ENCODE peak calls at places on chromosome 3, in five cellular contexts. One of them, this sample, is unnamed. For H3K4me1 and H3K9me3, the result is how much of the 10 kb centered on the place peaks cover.

GRCh38 chr3:101637461-101637860 is 39.5 kb downstream of the ZBTB11 start:
- DNase-seq in cardiac muscle cell: no peak
- DNase-seq in ovary: no peak
- DNase-seq in tibial artery: no peak
- DNase-seq in A549: no peak
- DNase-seq in this sample: no peak

GRCh38 chr3:132444333-132444732 is 27.0 kb downstream of the DNAJC13 start:
- DNase-seq in cardiac muscle cell: no peak
- DNase-seq in ovary: no peak
- DNase-seq in tibial artery: no peak
- DNase-seq in A549: no peak
- DNase-seq in this sample: no peak

GRCh38 chr3:145898487-145898886 is 262.5 kb downstream of the PLOD2 start:
- DNase-seq in cardiac muscle cell: peak
- DNase-seq in ovary: no peak
- DNase-seq in tibial artery: no peak
- DNase-seq in A549: no peak
- DNase-seq in this sample: no peak

GRCh38 chr3:169171739-169172138 is 491.8 kb downstream of the MECOM start:
- DNase-seq in cardiac muscle cell: peak
- DNase-seq in ovary: no peak
- DNase-seq in tibial artery: no peak
- DNase-seq in A549: no peak
- DNase-seq in this sample: no peak

GRCh38 chr3:11784962-11785361 is 61.7 kb downstream of the TAMM41 start:
- DNase-seq in cardiac muscle cell: no peak
- DNase-seq in ovary: no peak
- DNase-seq in tibial artery: no peak
- DNase-seq in A549: no peak
- DNase-seq in this sample: peak

GRCh38 chr3:32961189-32961715 is 9.8 kb downstream of the CCR4 start:
- DNase-seq in cardiac muscle cell: no peak
- DNase-seq in ovary: no peak
- DNase-seq in tibial artery: no peak
- DNase-seq in A549: no peak
- DNase-seq in this sample: peak

GRCh38 chr3:193377591-193377990 is 962 bp downstream of the ATP13A5 start:
- DNase-seq in cardiac muscle cell: no peak
- DNase-seq in ovary: no peak
- DNase-seq in tibial artery: no peak
- DNase-seq in A549: no peak
- DNase-seq in this sample: no peak

GRCh38 chr3:46266598-46266997 is 24.3 kb downstream of the CCR3 start:
- DNase-seq in cardiac muscle cell: no peak
- DNase-seq in ovary: no peak
- DNase-seq in tibial artery: no peak
- DNase-seq in A549: no peak
- DNase-seq in this sample: no peak

GRCh38 chr3:176789281-176789705 is 408.0 kb downstream of the TBL1XR1 start:
- DNase-seq in cardiac muscle cell: no peak
- DNase-seq in ovary: no peak
- DNase-seq in tibial artery: no peak
- DNase-seq in A549: no peak
- DNase-seq in this sample: no peak

GRCh38 chr3:153463895-153464294 is 301.9 kb downstream of the RAP2B start:
- DNase-seq in cardiac muscle cell: no peak
- DNase-seq in ovary: no peak
- DNase-seq in tibial artery: no peak
- DNase-seq in A549: no peak
- DNase-seq in this sample: no peak

GRCh38 chr3:35673017-35673416 is 33.7 kb downstream of the ARPP21 start:
- DNase-seq in cardiac muscle cell: no peak
- DNase-seq in ovary: no peak
- DNase-seq in tibial artery: no peak
- DNase-seq in A549: no peak
- DNase-seq in this sample: no peak

GRCh38 chr3:97432914-97433313 is 331.6 kb upstream of the ARL6 start:
- DNase-seq in cardiac muscle cell: no peak
- DNase-seq in ovary: no peak
- DNase-seq in tibial artery: no peak
- DNase-seq in A549: no peak
- DNase-seq in this sample: no peak

GRCh38 chr3:104810896-104811295 is 555.8 kb upstream of the ALCAM start:
- DNase-seq in cardiac muscle cell: no peak
- DNase-seq in ovary: no peak
- DNase-seq in tibial artery: no peak
- DNase-seq in A549: no peak
- DNase-seq in this sample: no peak

GRCh38 chr3:31895471-31895870 is 85.6 kb downstream of the OSBPL10 start:
- DNase-seq in cardiac muscle cell: no peak
- DNase-seq in ovary: no peak
- DNase-seq in tibial artery: no peak
- DNase-seq in A549: no peak
- DNase-seq in this sample: no peak

GRCh38 chr3:123285931-123286307 is 84.2 kb downstream of the SEC22A start:
- DNase-seq in cardiac muscle cell: no peak
- DNase-seq in ovary: no peak
- DNase-seq in tibial artery: no peak
- DNase-seq in A549: no peak
- DNase-seq in this sample: no peak

GRCh38 chr3:89268059-89268458 is 160.6 kb downstream of the EPHA3 start:
- DNase-seq in cardiac muscle cell: no peak
- DNase-seq in ovary: no peak
- DNase-seq in tibial artery: no peak
- DNase-seq in A549: no peak
- DNase-seq in this sample: no peak

GRCh38 chr3:80550154-80550553 is 782.4 kb upstream of the ROBO1 start:
- DNase-seq in cardiac muscle cell: no peak
- DNase-seq in ovary: no peak
- DNase-seq in tibial artery: no peak
- DNase-seq in A549: no peak
- DNase-seq in this sample: no peak

GRCh38 chr3:178263236-178263916 is 272.9 kb upstream of the KCNMB2 start:
- DNase-seq in cardiac muscle cell: peak
- DNase-seq in ovary: no peak
- DNase-seq in tibial artery: no peak
- DNase-seq in A549: no peak
- DNase-seq in this sample: no peak

GRCh38 chr3:142180761-142181362 is 31.5 kb upstream of the TFDP2 start:
- DNase-seq in cardiac muscle cell: peak
- DNase-seq in ovary: peak
- DNase-seq in tibial artery: no peak
- DNase-seq in A549: peak
- DNase-seq in this sample: peak

GRCh38 chr3:134309987-134310700 is 59.5 kb upstream of the RYK start:
- DNase-seq in cardiac muscle cell: no peak
- DNase-seq in ovary: no peak
- DNase-seq in tibial artery: no peak
- DNase-seq in A549: no peak
- DNase-seq in this sample: no peak

GRCh38 chr3:69838217-69838616 is 99.0 kb downstream of the MITF start:
- DNase-seq in cardiac muscle cell: peak
- DNase-seq in ovary: no peak
- DNase-seq in tibial artery: no peak
- DNase-seq in A549: no peak
- DNase-seq in this sample: no peak

GRCh38 chr3:120983321-120983665 is 75.3 kb downstream of the STXBP5L start:
- DNase-seq in cardiac muscle cell: no peak
- DNase-seq in ovary: no peak
- DNase-seq in tibial artery: no peak
- DNase-seq in A549: no peak
- DNase-seq in this sample: no peak

GRCh38 chr3:123346041-123346440 is 102.8 kb downstream of the ADCY5 start:
- DNase-seq in cardiac muscle cell: no peak
- DNase-seq in ovary: no peak
- DNase-seq in tibial artery: peak
- DNase-seq in A549: no peak
- DNase-seq in this sample: no peak

GRCh38 chr3:190773948-190774347 is 88.5 kb downstream of the GMNC start:
- DNase-seq in cardiac muscle cell: no peak
- DNase-seq in ovary: no peak
- DNase-seq in tibial artery: no peak
- DNase-seq in A549: no peak
- DNase-seq in this sample: no peak

GRCh38 chr3:5195605-5196004 is 8.1 kb downstream of the EDEM1 start:
- DNase-seq in cardiac muscle cell: no peak
- DNase-seq in ovary: no peak
- DNase-seq in tibial artery: no peak
- DNase-seq in A549: no peak
- DNase-seq in this sample: peak

GRCh38 chr3:157738441-157738840 is 235.2 kb upstream of the VEPH1 start:
- DNase-seq in cardiac muscle cell: no peak
- DNase-seq in ovary: no peak
- DNase-seq in tibial artery: no peak
- DNase-seq in A549: no peak
- DNase-seq in this sample: no peak

GRCh38 chr3:135930243-135930642 is 35.3 kb upstream of the PPP2R3A start:
- DNase-seq in cardiac muscle cell: no peak
- DNase-seq in ovary: no peak
- DNase-seq in tibial artery: no peak
- DNase-seq in A549: no peak
- DNase-seq in this sample: no peak

GRCh38 chr3:54126551-54126950 is 4.2 kb downstream of the CACNA2D3 start:
- DNase-seq in cardiac muscle cell: no peak
- DNase-seq in ovary: no peak
- DNase-seq in tibial artery: no peak
- DNase-seq in A549: no peak
- DNase-seq in this sample: no peak

GRCh38 chr3:197802505-197803459 is 11.7 kb downstream of the LRCH3 start:
- DNase-seq in cardiac muscle cell: no peak
- DNase-seq in ovary: no peak
- DNase-seq in tibial artery: no peak
- DNase-seq in A549: no peak
- DNase-seq in this sample: peak

GRCh38 chr3:30658328-30659052 is 52.1 kb downstream of the TGFBR2 start:
- DNase-seq in cardiac muscle cell: peak
- DNase-seq in ovary: no peak
- DNase-seq in tibial artery: no peak
- DNase-seq in A549: no peak
- DNase-seq in this sample: peak

GRCh38 chr3:77323616-77324015 is 283.7 kb downstream of the ROBO2 start:
- DNase-seq in cardiac muscle cell: no peak
- DNase-seq in ovary: no peak
- DNase-seq in tibial artery: no peak
- DNase-seq in A549: no peak
- DNase-seq in this sample: no peak

GRCh38 chr3:42043116-42043796 is 47.9 kb upstream of the TRAK1 start:
- DNase-seq in cardiac muscle cell: peak
- DNase-seq in ovary: no peak
- DNase-seq in tibial artery: no peak
- DNase-seq in A549: no peak
- DNase-seq in this sample: no peak

GRCh38 chr3:114178770-114179368 is at the start of gene DRD3:
- DNase-seq in cardiac muscle cell: peak
- DNase-seq in ovary: no peak
- DNase-seq in tibial artery: no peak
- DNase-seq in A549: no peak
- DNase-seq in this sample: no peak

GRCh38 chr3:191492601-191493000 is 31.6 kb downstream of the PYDC2 start:
- DNase-seq in cardiac muscle cell: peak
- DNase-seq in ovary: no peak
- DNase-seq in tibial artery: no peak
- DNase-seq in A549: no peak
- DNase-seq in this sample: no peak

GRCh38 chr3:81214626-81215025 is 546.8 kb downstream of the GBE1 start:
- DNase-seq in cardiac muscle cell: no peak
- DNase-seq in ovary: no peak
- DNase-seq in tibial artery: no peak
- DNase-seq in A549: no peak
- DNase-seq in this sample: no peak

GRCh38 chr3:29335921-29336320 is 55.0 kb downstream of the RBMS3 start:
- DNase-seq in cardiac muscle cell: no peak
- DNase-seq in ovary: no peak
- DNase-seq in tibial artery: no peak
- DNase-seq in A549: no peak
- DNase-seq in this sample: no peak

GRCh38 chr3:29335438-29335837 is 54.6 kb downstream of the RBMS3 start:
- DNase-seq in cardiac muscle cell: peak
- DNase-seq in ovary: peak
- DNase-seq in tibial artery: peak
- DNase-seq in A549: peak
- DNase-seq in this sample: no peak

GRCh38 chr3:29331830-29332637 is 51.2 kb downstream of the RBMS3 start:
- DNase-seq in cardiac muscle cell: no peak
- DNase-seq in ovary: no peak
- DNase-seq in tibial artery: no peak
- DNase-seq in A549: no peak
- DNase-seq in this sample: no peak

GRCh38 chr3:29333520-29333919 is 52.6 kb downstream of the RBMS3 start:
- DNase-seq in cardiac muscle cell: no peak
- DNase-seq in ovary: no peak
- DNase-seq in tibial artery: no peak
- DNase-seq in A549: no peak
- DNase-seq in this sample: no peak

GRCh38 chr3:29334652-29335189 is 53.9 kb downstream of the RBMS3 start:
- DNase-seq in cardiac muscle cell: no peak
- DNase-seq in ovary: no peak
- DNase-seq in tibial artery: no peak
- DNase-seq in A549: no peak
- DNase-seq in this sample: no peak
- H3K4me1 ChIP-seq in cardiac muscle cell: half or more
- H3K4me1 ChIP-seq in ovary: under half
- H3K4me1 ChIP-seq in tibial artery: half or more
- H3K4me1 ChIP-seq in A549: half or more
- H3K4me1 ChIP-seq in this sample: under half

DNA sequence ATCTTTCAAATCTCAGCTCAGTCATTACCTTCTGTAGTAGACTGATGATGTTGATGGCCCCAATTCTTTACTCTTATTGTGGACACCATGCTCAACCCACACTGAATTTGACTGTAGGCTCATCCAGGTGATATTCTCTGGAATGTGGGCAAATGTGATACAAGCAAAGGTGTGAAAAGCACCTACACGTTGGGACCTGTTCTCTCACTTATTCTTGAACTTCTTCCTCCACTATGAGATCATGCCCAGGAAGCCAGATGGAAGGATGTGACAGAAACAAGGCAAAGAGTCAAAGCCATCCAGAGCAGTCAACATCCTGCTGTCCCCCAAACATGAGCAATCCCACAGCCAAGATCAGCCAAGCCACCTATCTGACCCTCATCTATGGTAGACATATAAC is 471.2 kb upstream of the UBE2E2 start:
- DNase-seq in cardiac muscle cell: no peak
- DNase-seq in ovary: no peak
- DNase-seq in tibial artery: no peak
- DNase-seq in A549: no peak
- DNase-seq in this sample: no peak
- H3K9me3 ChIP-seq in cardiac muscle cell: under half
- H3K9me3 ChIP-seq in ovary: under half
- H3K9me3 ChIP-seq in tibial artery: under half
- H3K9me3 ChIP-seq in A549: under half
- H3K9me3 ChIP-seq in this sample: under half

GRCh38 chr3:187914231-187914630 is 169.0 kb upstream of the BCL6 start:
- DNase-seq in cardiac muscle cell: no peak
- DNase-seq in ovary: no peak
- DNase-seq in tibial artery: no peak
- DNase-seq in A549: no peak
- DNase-seq in this sample: no peak
- H3K4me1 ChIP-seq in cardiac muscle cell: under half
- H3K4me1 ChIP-seq in ovary: under half
- H3K4me1 ChIP-seq in tibial artery: under half
- H3K4me1 ChIP-seq in A549: under half
- H3K4me1 ChIP-seq in this sample: under half

GRCh38 chr3:1823867-1824266 is 274.8 kb upstream of the CNTN4 start:
- DNase-seq in cardiac muscle cell: no peak
- DNase-seq in ovary: no peak
- DNase-seq in tibial artery: no peak
- DNase-seq in A549: no peak
- DNase-seq in this sample: no peak
- H3K9me3 ChIP-seq in cardiac muscle cell: under half
- H3K9me3 ChIP-seq in ovary: under half
- H3K9me3 ChIP-seq in tibial artery: under half
- H3K9me3 ChIP-seq in A549: under half
- H3K9me3 ChIP-seq in this sample: under half

This sample was measured in CD4-positive, CD25-positive, alpha-beta regulatory T cell.